ENCODE peak calls at places on chromosomes 1 and 21, in ten cellular contexts. One of them, this sample, is unnamed.

GRCh38 chr1:218345673-218346390 is 696 bp downstream of the TGFB2 start:
- DNase-seq in GM23248: peak; percentile 89
- DNase-seq in OCI-LY7: peak; percentile 11
- DNase-seq in SK-N-SH: peak; percentile 89
- DNase-seq in PC-9: peak; percentile 51
- DNase-seq in GM23338: peak; percentile 72
- DNase-seq in MM.1S: peak; percentile 77
- DNase-seq in HCT116: no peak
- DNase-seq in PC-3: peak; percentile 89
- DNase-seq in Karpas-422: peak; percentile 78
- DNase-seq in this sample: peak; percentile 80

GRCh38 chr1:30319765-30320580 is 403.4 kb downstream of the MATN1 start:
- DNase-seq in GM23248: no peak
- DNase-seq in OCI-LY7: no peak
- DNase-seq in SK-N-SH: no peak
- DNase-seq in PC-9: no peak
- DNase-seq in GM23338: no peak
- DNase-seq in MM.1S: no peak
- DNase-seq in HCT116: no peak
- DNase-seq in PC-3: no peak
- DNase-seq in Karpas-422: no peak
- DNase-seq in this sample: no peak

GRCh38 chr1:31902509-31902857 is 35.7 kb downstream of the PTP4A2 start:
- DNase-seq in GM23248: no peak
- DNase-seq in OCI-LY7: peak; percentile 39
- DNase-seq in SK-N-SH: no peak
- DNase-seq in PC-9: no peak
- DNase-seq in GM23338: no peak
- DNase-seq in MM.1S: no peak
- DNase-seq in HCT116: no peak
- DNase-seq in PC-3: no peak
- DNase-seq in Karpas-422: peak; percentile 69
- DNase-seq in this sample: no peak

GRCh38 chr1:3038113-3038551 is 16.9 kb downstream of the ACTRT2 start:
- DNase-seq in GM23248: no peak
- DNase-seq in OCI-LY7: no peak
- DNase-seq in SK-N-SH: no peak
- DNase-seq in PC-9: no peak
- DNase-seq in GM23338: no peak
- DNase-seq in MM.1S: no peak
- DNase-seq in HCT116: no peak
- DNase-seq in PC-3: no peak
- DNase-seq in Karpas-422: no peak
- DNase-seq in this sample: no peak

GRCh38 chr1:41811978-41812852 is 106.5 kb downstream of the HIVEP3 start:
- DNase-seq in GM23248: peak; percentile 88
- DNase-seq in OCI-LY7: peak; percentile 50
- DNase-seq in SK-N-SH: peak; percentile 73
- DNase-seq in PC-9: peak; percentile 63
- DNase-seq in GM23338: peak; percentile 86
- DNase-seq in MM.1S: peak; percentile 79
- DNase-seq in HCT116: peak; percentile 66
- DNase-seq in PC-3: peak; percentile 85
- DNase-seq in Karpas-422: peak; percentile 93
- DNase-seq in this sample: peak; percentile 64

GRCh38 chr1:112849425-112849966 is 106.5 kb downstream of the SLC16A1 start:
- DNase-seq in GM23248: peak; percentile 68
- DNase-seq in OCI-LY7: no peak
- DNase-seq in SK-N-SH: peak; percentile 91
- DNase-seq in PC-9: peak; percentile 77
- DNase-seq in GM23338: peak; percentile 80
- DNase-seq in MM.1S: no peak
- DNase-seq in HCT116: no peak
- DNase-seq in PC-3: peak; percentile 51
- DNase-seq in Karpas-422: no peak
- DNase-seq in this sample: peak; percentile 70

GRCh38 chr1:51851882-51852396 is 26.6 kb downstream of the NRDC start:
- DNase-seq in GM23248: no peak
- DNase-seq in OCI-LY7: no peak
- DNase-seq in SK-N-SH: no peak
- DNase-seq in PC-9: no peak
- DNase-seq in GM23338: no peak
- DNase-seq in MM.1S: no peak
- DNase-seq in HCT116: no peak
- DNase-seq in PC-3: no peak
- DNase-seq in Karpas-422: no peak
- DNase-seq in this sample: no peak

GRCh38 chr21:28608646-28609045 is 384.0 kb downstream of the LTN1 start:
- DNase-seq in GM23248: peak; percentile 37
- DNase-seq in OCI-LY7: peak; percentile 50
- DNase-seq in SK-N-SH: no peak
- DNase-seq in PC-9: no peak
- DNase-seq in GM23338: no peak
- DNase-seq in MM.1S: no peak
- DNase-seq in HCT116: no peak
- DNase-seq in PC-3: no peak
- DNase-seq in Karpas-422: no peak
- DNase-seq in this sample: no peak

GRCh38 chr1:39196244-39197215 is 8.0 kb upstream of the MACF1 start:
- DNase-seq in GM23248: peak; percentile 55
- DNase-seq in OCI-LY7: peak; percentile 92
- DNase-seq in SK-N-SH: peak; percentile 33
- DNase-seq in PC-9: no peak
- DNase-seq in GM23338: no peak
- DNase-seq in MM.1S: peak; percentile 90
- DNase-seq in HCT116: no peak
- DNase-seq in PC-3: peak; percentile 72
- DNase-seq in Karpas-422: no peak
- DNase-seq in this sample: no peak

GRCh38 chr1:173052681-173053196 is 2.0 kb upstream of the TNFSF18 start:
- DNase-seq in GM23248: no peak
- DNase-seq in OCI-LY7: no peak
- DNase-seq in SK-N-SH: no peak
- DNase-seq in PC-9: peak; percentile 83
- DNase-seq in GM23338: no peak
- DNase-seq in MM.1S: no peak
- DNase-seq in HCT116: peak; percentile 49
- DNase-seq in PC-3: peak; percentile 100
- DNase-seq in Karpas-422: no peak
- DNase-seq in this sample: no peak

GRCh38 chr1:198267921-198268320 is 111.1 kb downstream of the NEK7 start:
- DNase-seq in GM23248: peak; percentile 60
- DNase-seq in OCI-LY7: no peak
- DNase-seq in SK-N-SH: no peak
- DNase-seq in PC-9: no peak
- DNase-seq in GM23338: no peak
- DNase-seq in MM.1S: no peak
- DNase-seq in HCT116: no peak
- DNase-seq in PC-3: peak; percentile 39
- DNase-seq in Karpas-422: no peak
- DNase-seq in this sample: no peak

GRCh38 chr1:150173161-150173585 is 23.5 kb downstream of the PLEKHO1 start:
- DNase-seq in GM23248: no peak
- DNase-seq in OCI-LY7: no peak
- DNase-seq in SK-N-SH: no peak
- DNase-seq in PC-9: no peak
- DNase-seq in GM23338: peak; percentile 36
- DNase-seq in MM.1S: no peak
- DNase-seq in HCT116: no peak
- DNase-seq in PC-3: no peak
- DNase-seq in Karpas-422: no peak
- DNase-seq in this sample: no peak

GRCh38 chr1:148162363-148162762 is 10.3 kb upstream of the NBPF11 start:
- DNase-seq in GM23248: no peak
- DNase-seq in OCI-LY7: no peak
- DNase-seq in SK-N-SH: no peak
- DNase-seq in PC-9: no peak
- DNase-seq in GM23338: peak; percentile 14
- DNase-seq in MM.1S: no peak
- DNase-seq in HCT116: no peak
- DNase-seq in PC-3: no peak
- DNase-seq in Karpas-422: no peak
- DNase-seq in this sample: no peak

GRCh38 chr21:46111193-46111571 is 13.3 kb downstream of the COL6A2 start:
- DNase-seq in GM23248: no peak
- DNase-seq in OCI-LY7: no peak
- DNase-seq in SK-N-SH: peak; percentile 25
- DNase-seq in PC-9: no peak
- DNase-seq in GM23338: no peak
- DNase-seq in MM.1S: no peak
- DNase-seq in HCT116: no peak
- DNase-seq in PC-3: no peak
- DNase-seq in Karpas-422: no peak
- DNase-seq in this sample: no peak

GRCh38 chr1:36285450-36286101 is 20.6 kb upstream of the SH3D21 start:
- DNase-seq in GM23248: peak; percentile 92
- DNase-seq in OCI-LY7: peak; percentile 88
- DNase-seq in SK-N-SH: peak; percentile 69
- DNase-seq in PC-9: peak; percentile 73
- DNase-seq in GM23338: peak; percentile 93
- DNase-seq in MM.1S: peak; percentile 87
- DNase-seq in HCT116: peak; percentile 78
- DNase-seq in PC-3: peak; percentile 89
- DNase-seq in Karpas-422: peak; percentile 95
- DNase-seq in this sample: peak; percentile 90
- H3K4me1 ChIP-seq in GM23248: peaks cover 6% of the 10 kb centered on the region
- H3K4me1 ChIP-seq in OCI-LY7: peaks cover 4% of the 10 kb centered on the region
- H3K4me1 ChIP-seq in SK-N-SH: peaks cover 29% of the 10 kb centered on the region
- H3K4me1 ChIP-seq in PC-9: no peaks in the 10 kb centered on the region
- H3K4me1 ChIP-seq in GM23338: no peaks in the 10 kb centered on the region
- H3K4me1 ChIP-seq in MM.1S: peaks cover 7% of the 10 kb centered on the region
- H3K4me1 ChIP-seq in HCT116: no peaks in the 10 kb centered on the region
- H3K4me1 ChIP-seq in PC-3: no peaks in the 10 kb centered on the region
- H3K4me1 ChIP-seq in Karpas-422: peaks cover 37% of the 10 kb centered on the region
- H3K4me1 ChIP-seq in this sample: no peaks in the 10 kb centered on the region

GRCh38 chr1:50471967-50472366 is 48.7 kb upstream of the DMRTA2 start:
- DNase-seq in GM23248: no peak
- DNase-seq in OCI-LY7: no peak
- DNase-seq in SK-N-SH: no peak
- DNase-seq in PC-9: no peak
- DNase-seq in GM23338: peak; percentile 40
- DNase-seq in MM.1S: no peak
- DNase-seq in HCT116: no peak
- DNase-seq in PC-3: no peak
- DNase-seq in Karpas-422: no peak
- DNase-seq in this sample: no peak
- H3K9me2 ChIP-seq in GM23248: no peaks in the 10 kb centered on the region
- H3K9me2 ChIP-seq in OCI-LY7: no peaks in the 10 kb centered on the region
- H3K9me2 ChIP-seq in SK-N-SH: no peaks in the 10 kb centered on the region
- H3K9me2 ChIP-seq in PC-9: no peaks in the 10 kb centered on the region
- H3K9me2 ChIP-seq in GM23338: no peaks in the 10 kb centered on the region
- H3K9me2 ChIP-seq in MM.1S: no peaks in the 10 kb centered on the region
- H3K9me2 ChIP-seq in HCT116: no peaks in the 10 kb centered on the region
- H3K9me2 ChIP-seq in PC-3: no peaks in the 10 kb centered on the region
- H3K9me2 ChIP-seq in Karpas-422: no peaks in the 10 kb centered on the region
- H3K9me2 ChIP-seq in this sample: no peaks in the 10 kb centered on the region

GRCh38 chr1:229283183-229283611 is 12.3 kb downstream of the RAB4A start:
- DNase-seq in GM23248: no peak
- DNase-seq in OCI-LY7: no peak
- DNase-seq in SK-N-SH: no peak
- DNase-seq in PC-9: no peak
- DNase-seq in GM23338: no peak
- DNase-seq in MM.1S: no peak
- DNase-seq in HCT116: no peak
- DNase-seq in PC-3: no peak
- DNase-seq in Karpas-422: no peak
- DNase-seq in this sample: no peak

GRCh38 chr1:229282295-229282823 is 11.4 kb downstream of the RAB4A start:
- DNase-seq in GM23248: no peak
- DNase-seq in OCI-LY7: no peak
- DNase-seq in SK-N-SH: no peak
- DNase-seq in PC-9: no peak
- DNase-seq in GM23338: no peak
- DNase-seq in MM.1S: no peak
- DNase-seq in HCT116: no peak
- DNase-seq in PC-3: no peak
- DNase-seq in Karpas-422: no peak
- DNase-seq in this sample: no peak

GRCh38 chr1:229279242-229279641 is 8.3 kb downstream of the RAB4A start:
- DNase-seq in GM23248: no peak
- DNase-seq in OCI-LY7: no peak
- DNase-seq in SK-N-SH: no peak
- DNase-seq in PC-9: no peak
- DNase-seq in GM23338: no peak
- DNase-seq in MM.1S: no peak
- DNase-seq in HCT116: no peak
- DNase-seq in PC-3: no peak
- DNase-seq in Karpas-422: no peak
- DNase-seq in this sample: no peak

GRCh38 chr1:229280037-229280828 is 9.3 kb downstream of the RAB4A start:
- DNase-seq in GM23248: no peak
- DNase-seq in OCI-LY7: no peak
- DNase-seq in SK-N-SH: no peak
- DNase-seq in PC-9: peak; percentile 71
- DNase-seq in GM23338: no peak
- DNase-seq in MM.1S: no peak
- DNase-seq in HCT116: no peak
- DNase-seq in PC-3: peak; percentile 55
- DNase-seq in Karpas-422: no peak
- DNase-seq in this sample: no peak

DNA sequence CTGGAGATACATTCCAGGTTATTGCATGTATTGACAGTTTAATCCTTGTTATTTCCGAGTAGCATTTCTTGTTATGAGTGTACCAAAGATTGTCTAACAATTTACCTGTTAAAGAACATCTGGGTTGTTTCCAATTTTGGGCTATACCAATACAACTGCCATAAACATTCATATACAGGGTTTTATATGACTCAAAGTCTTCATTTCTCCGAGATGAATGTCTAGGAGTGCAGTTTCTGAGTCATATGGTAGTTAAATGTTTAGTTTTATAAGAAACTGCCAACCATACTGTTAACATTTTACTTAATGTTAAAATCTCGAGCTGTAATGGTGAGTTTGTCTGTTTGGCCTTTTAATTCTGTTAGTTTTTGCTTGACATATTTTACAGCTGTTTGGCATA is 10.0 kb downstream of the RAB4A start:
- DNase-seq in GM23248: peak; percentile 43
- DNase-seq in OCI-LY7: no peak
- DNase-seq in SK-N-SH: no peak
- DNase-seq in PC-9: no peak
- DNase-seq in GM23338: no peak
- DNase-seq in MM.1S: no peak
- DNase-seq in HCT116: no peak
- DNase-seq in PC-3: peak; percentile 89
- DNase-seq in Karpas-422: no peak
- DNase-seq in this sample: no peak
- H3K4me1 ChIP-seq in GM23248: peaks cover 8% of the 10 kb centered on the region
- H3K4me1 ChIP-seq in OCI-LY7: no peaks in the 10 kb centered on the region
- H3K4me1 ChIP-seq in SK-N-SH: no peaks in the 10 kb centered on the region
- H3K4me1 ChIP-seq in PC-9: peaks cover 7% of the 10 kb centered on the region
- H3K4me1 ChIP-seq in GM23338: peaks cover 7% of the 10 kb centered on the region
- H3K4me1 ChIP-seq in MM.1S: no peaks in the 10 kb centered on the region
- H3K4me1 ChIP-seq in HCT116: no peaks in the 10 kb centered on the region
- H3K4me1 ChIP-seq in PC-3: peaks cover 28% of the 10 kb centered on the region
- H3K4me1 ChIP-seq in Karpas-422: no peaks in the 10 kb centered on the region
- H3K4me1 ChIP-seq in this sample: no peaks in the 10 kb centered on the region

DNA sequence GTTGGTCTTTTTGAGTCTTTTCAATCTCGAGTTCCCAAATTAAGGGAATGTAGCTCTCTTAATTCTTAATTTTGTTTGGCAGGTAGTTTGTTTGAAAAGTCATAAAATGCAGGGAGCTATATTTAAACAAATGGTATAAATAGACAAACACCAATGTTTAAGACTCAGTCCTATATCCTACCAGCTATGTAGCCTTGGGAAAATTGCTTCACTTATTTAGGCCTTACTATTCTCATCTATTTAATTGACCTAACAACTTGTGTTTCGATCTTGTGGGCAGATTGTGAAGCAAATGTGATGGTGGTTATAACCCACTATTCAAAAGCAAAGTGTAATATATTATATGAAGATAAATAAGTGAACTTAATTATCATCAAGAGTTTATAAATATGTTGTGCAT is 167.3 kb upstream of the KCTD3 start:
- DNase-seq in GM23248: no peak
- DNase-seq in OCI-LY7: no peak
- DNase-seq in SK-N-SH: no peak
- DNase-seq in PC-9: no peak
- DNase-seq in GM23338: no peak
- DNase-seq in MM.1S: no peak
- DNase-seq in HCT116: no peak
- DNase-seq in PC-3: no peak
- DNase-seq in Karpas-422: no peak
- DNase-seq in this sample: no peak
- H3K9me2 ChIP-seq in GM23248: no peaks in the 10 kb centered on the region
- H3K9me2 ChIP-seq in OCI-LY7: no peaks in the 10 kb centered on the region
- H3K9me2 ChIP-seq in SK-N-SH: no peaks in the 10 kb centered on the region
- H3K9me2 ChIP-seq in PC-9: peaks cover 6% of the 10 kb centered on the region
- H3K9me2 ChIP-seq in GM23338: no peaks in the 10 kb centered on the region
- H3K9me2 ChIP-seq in MM.1S: no peaks in the 10 kb centered on the region
- H3K9me2 ChIP-seq in HCT116: no peaks in the 10 kb centered on the region
- H3K9me2 ChIP-seq in PC-3: no peaks in the 10 kb centered on the region
- H3K9me2 ChIP-seq in Karpas-422: no peaks in the 10 kb centered on the region
- H3K9me2 ChIP-seq in this sample: no peaks in the 10 kb centered on the region